ENCODE peak calls at places on chromosomes 6 and 20, in six cellular contexts. S is H7, F is sigmoid colon, M is heart left ventricle, L is mammary epithelial cell, E is SK-N-SH. T is an unnamed sample.

GRCh38 chr6:106124437-106125423 is 38.6 kb downstream of the PRDM1 start:
- DNase-seq in S (no peak), F (no peak), M (no peak), L (no peak), E (no peak), T (no peak)

GRCh38 chr20:50717312-50717711 is 14.1 kb upstream of the PARD6B start:
- DNase-seq in S (no peak), F (no peak), M (no peak), L (no peak), E (no peak), T (no peak)

GRCh38 chr6:704037-704436 is 11.1 kb upstream of the EXOC2 start:
- DNase-seq in S (no peak), F (no peak), M (no peak), L (no peak), E (no peak), T (no peak)

GRCh38 chr6:47044418-47044817 is 2.3 kb upstream of the ADGRF1 start:
- DNase-seq in S (no peak), F (no peak), M (no peak), L (peak; percentile 90), E (no peak), T (no peak)

GRCh38 chr6:160462551-160463109 is 114.5 kb downstream of the SLC22A3 start:
- DNase-seq in S (no peak), F (no peak), M (no peak), L (peak; percentile 82), E (no peak), T (no peak)

GRCh38 chr6:37303891-37304503 is 46.1 kb upstream of the TMEM217 start:
- DNase-seq in S (peak; percentile 46), F (no peak), M (no peak), L (peak; percentile 51), E (peak; percentile 50), T (no peak)

GRCh38 chr20:17579369-17580039 is 9.6 kb downstream of the DSTN start:
- DNase-seq in S (no peak), F (no peak), M (no peak), L (peak; percentile 67), E (no peak), T (no peak)

GRCh38 chr20:1761116-1761515 is 103.5 kb upstream of the SIRPG start:
- DNase-seq in S (no peak), F (no peak), M (no peak), L (peak; percentile 86), E (no peak), T (no peak)

GRCh38 chr6:123089223-123089622 is 93.2 kb downstream of the CLVS2 start:
- DNase-seq in S (no peak), F (no peak), M (no peak), L (no peak), E (no peak), T (no peak)

GRCh38 chr20:51089272-51089671 is 66.4 kb upstream of the KCNG1 start:
- DNase-seq in S (no peak), F (no peak), M (no peak), L (no peak), E (no peak), T (peak; percentile 37)

GRCh38 chr20:20436689-20437088 is 68.8 kb downstream of the INSM1 start:
- DNase-seq in S (no peak), F (no peak), M (no peak), L (no peak), E (no peak), T (no peak)
- H3K4me3 ChIP-seq in S (no peak overlapping the region), F (no peak overlapping the region), M (no peak overlapping the region), L (no peak overlapping the region), E (no peak overlapping the region), T (no peak overlapping the region)

DNA sequence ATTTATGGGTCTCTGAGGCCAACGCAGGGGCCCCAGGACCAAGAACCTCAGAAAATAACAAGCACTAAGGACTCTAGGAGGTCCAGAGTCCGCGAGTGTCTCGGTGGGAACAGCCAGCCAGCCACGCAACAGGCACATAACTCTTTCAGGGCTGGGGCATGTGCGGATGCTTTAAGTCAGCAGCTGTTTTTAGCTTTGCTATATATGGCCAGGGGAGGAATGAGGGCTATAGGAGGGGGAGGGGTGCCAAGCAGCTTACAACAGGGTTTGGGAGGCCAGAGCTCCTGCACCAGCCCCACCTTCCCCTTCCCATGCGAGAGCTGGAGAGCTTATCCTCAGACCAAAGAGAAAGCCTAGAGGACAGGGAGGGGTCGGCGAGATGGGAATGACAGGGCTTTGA is 6.2 kb downstream of the JPH2 start:
- DNase-seq in S (peak; percentile 59), F (peak; percentile 94), M (peak; percentile 87), L (no peak), E (no peak), T (peak; percentile 96)
- H3K27me3 ChIP-seq in S (no peaks in the 10 kb centered on the region), F (no peaks in the 10 kb centered on the region), M (no peaks in the 10 kb centered on the region), L (no peaks in the 10 kb centered on the region), E (no peaks in the 10 kb centered on the region), T (no peaks in the 10 kb centered on the region)

DNA sequence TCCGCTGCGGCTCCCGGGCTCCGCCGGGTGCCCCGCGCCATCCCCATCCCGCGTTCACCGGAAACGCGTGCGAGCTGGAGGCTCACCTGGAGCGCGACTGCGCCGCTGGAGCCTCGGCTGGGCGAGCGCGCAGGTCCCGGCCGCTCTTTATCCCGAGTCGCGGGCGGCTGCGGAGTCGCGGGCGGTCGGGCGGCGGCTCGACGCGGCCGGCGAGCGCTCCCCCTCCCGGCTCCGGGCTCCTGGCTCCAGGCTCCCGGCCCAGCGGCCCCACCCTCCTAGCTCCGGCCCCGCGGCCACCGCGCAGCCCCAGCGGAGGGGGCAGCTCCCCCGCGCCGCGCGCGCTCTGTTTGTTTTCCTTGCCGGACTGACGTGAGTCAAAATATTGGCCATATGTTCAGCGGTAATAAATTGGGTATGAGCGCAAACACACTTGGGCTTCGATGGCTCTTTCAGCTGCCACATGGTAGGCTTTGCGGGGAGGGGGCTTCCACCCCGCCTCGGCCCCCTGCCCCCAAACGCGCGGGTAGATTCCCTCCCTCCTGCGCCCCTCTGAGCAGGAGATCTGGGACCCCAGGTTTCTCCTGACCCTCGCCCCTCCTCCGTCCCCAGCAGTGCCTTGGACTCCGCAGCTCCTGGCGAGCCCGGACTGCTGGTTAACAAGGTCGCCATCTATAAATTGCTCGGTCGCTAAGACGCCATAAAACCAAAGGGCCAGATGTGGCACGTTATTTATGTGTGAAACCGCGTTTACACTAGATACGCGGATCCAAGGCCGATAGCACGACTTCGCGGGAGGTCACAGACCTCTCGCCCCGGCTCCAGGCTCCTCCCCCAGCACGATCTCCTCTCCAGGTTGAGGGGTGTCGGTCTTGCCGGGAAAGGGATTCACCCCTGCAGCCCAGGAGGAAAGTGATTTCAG is 8.9 kb upstream of the NKX2-2 start:
- DNase-seq in S (peak; percentile 87), F (no peak), M (no peak), L (no peak), E (peak; percentile 27), T (no peak)
- H3K4me3 ChIP-seq in S (peak overlapping the region; percentile 38), F (no peak overlapping the region), M (peak overlapping the region; percentile 12), L (no peak overlapping the region), E (no peak overlapping the region), T (peak overlapping the region; percentile 32)

GRCh38 chr6:168345896-168346754 is 26.5 kb upstream of the DACT2 start:
- DNase-seq in S (peak; percentile 48), F (no peak), M (no peak), L (no peak), E (no peak), T (no peak)

GRCh38 chr6:168344338-168344737 is 24.8 kb upstream of the DACT2 start:
- DNase-seq in S (no peak), F (no peak), M (no peak), L (no peak), E (no peak), T (no peak)

GRCh38 chr6:168347053-168347452 is 27.5 kb upstream of the DACT2 start:
- DNase-seq in S (no peak), F (no peak), M (no peak), L (no peak), E (no peak), T (no peak)

GRCh38 chr6:168343239-168344167 is 23.9 kb upstream of the DACT2 start:
- DNase-seq in S (peak; percentile 32), F (no peak), M (no peak), L (no peak), E (no peak), T (no peak)

DNA sequence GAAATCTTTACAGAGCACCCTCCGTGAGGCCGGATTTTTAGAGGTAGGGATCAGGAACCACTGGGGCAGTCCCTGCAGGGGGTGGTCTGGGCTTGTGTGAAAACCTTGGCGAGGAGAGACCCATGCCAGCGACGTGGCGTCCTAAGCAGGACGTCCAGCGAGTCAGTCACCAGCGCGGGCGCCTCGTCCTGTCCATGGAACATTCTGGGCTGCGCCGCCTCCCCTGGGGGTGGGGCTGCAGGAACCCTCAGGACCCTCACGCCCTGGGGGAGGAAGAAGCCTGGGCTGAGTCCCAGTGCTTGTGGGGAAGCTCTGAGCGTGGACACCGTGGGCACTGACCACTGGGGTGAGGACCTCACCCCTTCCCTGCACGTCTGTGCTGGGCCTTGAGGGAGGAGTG is 25.7 kb upstream of the DACT2 start:
- DNase-seq in S (peak; percentile 37), F (no peak), M (no peak), L (no peak), E (no peak), T (no peak)
- H3K27me3 ChIP-seq in S (no peaks in the 10 kb centered on the region), F (no peaks in the 10 kb centered on the region), M (no peaks in the 10 kb centered on the region), L (no peaks in the 10 kb centered on the region), E (no peaks in the 10 kb centered on the region), T (no peaks in the 10 kb centered on the region)

GRCh38 chr20:4688342-4688741 is 33.4 kb upstream of the PRND start:
- DNase-seq in S (no peak), F (no peak), M (no peak), L (no peak), E (no peak), T (no peak)
- H3K4me3 ChIP-seq in S (no peak overlapping the region), F (no peak overlapping the region), M (peak overlapping the region; percentile 86), L (peak overlapping the region; percentile 81), E (no peak overlapping the region), T (no peak overlapping the region)

DNA sequence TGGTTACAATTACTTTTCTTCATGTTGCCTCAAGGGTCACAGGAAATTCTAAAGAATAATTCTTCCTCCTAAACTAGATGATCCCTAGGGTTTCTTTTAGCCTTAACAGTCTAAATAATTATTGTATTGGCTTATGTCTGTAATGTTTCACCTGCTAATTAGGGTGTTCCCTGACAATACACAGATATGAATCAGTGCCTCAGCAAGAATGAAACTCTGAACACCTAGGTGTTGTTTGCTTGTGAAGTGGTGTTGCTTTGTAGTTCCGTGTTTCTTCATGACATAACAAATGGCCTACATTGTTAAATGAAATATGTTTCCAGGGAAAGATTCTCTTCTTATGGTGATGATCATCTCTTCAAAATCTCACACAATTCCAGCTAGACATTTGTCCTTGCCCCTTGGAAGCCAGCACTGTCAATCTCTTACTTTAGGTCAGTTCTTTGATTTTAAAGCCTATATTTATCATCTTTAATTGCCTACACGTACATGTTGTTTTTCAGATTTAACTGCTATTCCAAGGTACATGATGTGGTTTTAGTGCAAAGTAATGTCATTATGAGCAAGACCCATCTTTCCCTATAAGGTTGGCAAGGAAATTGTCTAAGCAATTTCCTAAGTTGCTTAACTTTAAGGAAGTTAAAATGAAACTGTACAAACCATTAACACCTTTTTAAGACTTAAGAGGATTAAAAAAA is 112.0 kb downstream of the TBC1D7 start:
- DNase-seq in S (no peak), F (no peak), M (no peak), L (no peak), E (no peak), T (no peak)
- H3K27me3 ChIP-seq in S (no peaks in the 10 kb centered on the region), F (no peaks in the 10 kb centered on the region), M (no peaks in the 10 kb centered on the region), L (no peaks in the 10 kb centered on the region), E (no peaks in the 10 kb centered on the region), T (no peaks in the 10 kb centered on the region)